ENCODE peak calls at places on chromosomes 1 and 21, in six cellular contexts. One of them, this sample, is unnamed.

GRCh38 chr1:33300673-33301072 is 20.2 kb downstream of the A3GALT2 start:
- DNase-seq in K562: no peak
- DNase-seq in Panc1: no peak
- DNase-seq in HCT116: no peak
- DNase-seq in HL-60: no peak
- DNase-seq in GM23338: no peak
- DNase-seq in this sample: no peak

GRCh38 chr1:175543447-175543846 is 199.9 kb downstream of the TNR start:
- DNase-seq in HCT116: no peak
- DNase-seq in HL-60: no peak
- DNase-seq in GM23338: no peak
- DNase-seq in K562: no peak
- DNase-seq in Panc1: no peak
- DNase-seq in this sample: no peak

GRCh38 chr1:150576794-150577556 is 2.4 kb downstream of the MCL1 start:
- DNase-seq in Panc1: no peak
- DNase-seq in GM23338: peak; percentile 5
- DNase-seq in HL-60: no peak
- DNase-seq in HCT116: no peak
- DNase-seq in K562: no peak
- DNase-seq in this sample: no peak

GRCh38 chr1:96723372-96723771 is 1.8 kb downstream of the PTBP2 start:
- DNase-seq in HCT116: no peak
- DNase-seq in Panc1: no peak
- DNase-seq in HL-60: no peak
- DNase-seq in GM23338: no peak
- DNase-seq in K562: no peak
- DNase-seq in this sample: no peak

GRCh38 chr1:33446590-33446989 is 15.7 kb upstream of the PHC2 start:
- DNase-seq in K562: no peak
- DNase-seq in HCT116: no peak
- DNase-seq in GM23338: no peak
- DNase-seq in Panc1: no peak
- DNase-seq in HL-60: no peak
- DNase-seq in this sample: no peak

GRCh38 chr1:8814870-8815269 is 2.6 kb downstream of the RERE start:
- DNase-seq in HCT116: no peak
- DNase-seq in HL-60: no peak
- DNase-seq in GM23338: peak; percentile 80
- DNase-seq in Panc1: no peak
- DNase-seq in K562: peak; percentile 63
- DNase-seq in this sample: no peak

GRCh38 chr1:151939789-151940188 is 30.5 kb upstream of the THEM4 start:
- DNase-seq in GM23338: no peak
- DNase-seq in K562: no peak
- DNase-seq in HL-60: no peak
- DNase-seq in Panc1: no peak
- DNase-seq in HCT116: no peak
- DNase-seq in this sample: no peak

GRCh38 chr1:18950415-18951026 is 6.0 kb downstream of the IFFO2 start:
- DNase-seq in HL-60: no peak
- DNase-seq in K562: no peak
- DNase-seq in Panc1: no peak
- DNase-seq in HCT116: no peak
- DNase-seq in GM23338: no peak
- DNase-seq in this sample: no peak

GRCh38 chr1:216034506-216034905 is 388.7 kb downstream of the USH2A start:
- DNase-seq in HCT116: no peak
- DNase-seq in HL-60: peak; percentile 2
- DNase-seq in K562: no peak
- DNase-seq in Panc1: no peak
- DNase-seq in GM23338: peak; percentile 79
- DNase-seq in this sample: no peak

GRCh38 chr1:23953020-23953419 is 6.6 kb upstream of the PNRC2 start:
- DNase-seq in HL-60: no peak
- DNase-seq in HCT116: no peak
- DNase-seq in Panc1: no peak
- DNase-seq in GM23338: no peak
- DNase-seq in K562: no peak
- DNase-seq in this sample: no peak

GRCh38 chr1:56967900-56968832 is 2.4 kb upstream of the C8B start:
- DNase-seq in Panc1: no peak
- DNase-seq in GM23338: peak; percentile 85
- DNase-seq in K562: peak; percentile 53
- DNase-seq in HL-60: no peak
- DNase-seq in HCT116: peak; percentile 7
- DNase-seq in this sample: peak; percentile 11

GRCh38 chr1:156794506-156795373 is 21.9 kb downstream of the SH2D2A start:
- DNase-seq in HL-60: no peak
- DNase-seq in Panc1: no peak
- DNase-seq in K562: no peak
- DNase-seq in HCT116: no peak
- DNase-seq in GM23338: no peak
- DNase-seq in this sample: no peak

GRCh38 chr1:209389258-209389657 is 194.3 kb upstream of the CAMK1G start:
- DNase-seq in K562: no peak
- DNase-seq in HL-60: no peak
- DNase-seq in GM23338: no peak
- DNase-seq in Panc1: peak; percentile 27
- DNase-seq in HCT116: peak; percentile 72
- DNase-seq in this sample: peak; percentile 50

GRCh38 chr1:22217811-22218460 is 75.0 kb upstream of the WNT4 start:
- DNase-seq in GM23338: no peak
- DNase-seq in HCT116: no peak
- DNase-seq in Panc1: no peak
- DNase-seq in HL-60: no peak
- DNase-seq in K562: no peak
- DNase-seq in this sample: no peak

GRCh38 chr1:245336149-245336983 is 181.6 kb downstream of the KIF26B start:
- DNase-seq in HL-60: no peak
- DNase-seq in HCT116: no peak
- DNase-seq in Panc1: no peak
- DNase-seq in K562: no peak
- DNase-seq in GM23338: peak; percentile 32
- DNase-seq in this sample: no peak

GRCh38 chr1:38500352-38500751 is 359.2 kb downstream of the RRAGC start:
- DNase-seq in HL-60: no peak
- DNase-seq in K562: no peak
- DNase-seq in Panc1: no peak
- DNase-seq in HCT116: no peak
- DNase-seq in GM23338: no peak
- DNase-seq in this sample: peak; percentile 11

GRCh38 chr1:40421694-40422384 is 28.4 kb upstream of the ZFP69B start:
- DNase-seq in K562: no peak
- DNase-seq in HCT116: no peak
- DNase-seq in GM23338: no peak
- DNase-seq in Panc1: no peak
- DNase-seq in HL-60: peak; percentile 60
- DNase-seq in this sample: no peak

GRCh38 chr1:188425687-188426086 is 1596.9 kb downstream of the PLA2G4A start:
- DNase-seq in HCT116: no peak
- DNase-seq in HL-60: no peak
- DNase-seq in Panc1: no peak
- DNase-seq in K562: no peak
- DNase-seq in GM23338: no peak
- DNase-seq in this sample: no peak

GRCh38 chr1:204709960-204710912 is 24.7 kb upstream of the LRRN2 start:
- DNase-seq in K562: no peak
- DNase-seq in HL-60: no peak
- DNase-seq in HCT116: no peak
- DNase-seq in GM23338: peak; percentile 90
- DNase-seq in Panc1: no peak
- DNase-seq in this sample: no peak

GRCh38 chr1:183019860-183020259 is 3.4 kb upstream of the LAMC1 start:
- DNase-seq in HCT116: no peak
- DNase-seq in GM23338: peak; percentile 69
- DNase-seq in Panc1: no peak
- DNase-seq in K562: no peak
- DNase-seq in HL-60: no peak
- DNase-seq in this sample: no peak

GRCh38 chr21:44395260-44395659 is 41.8 kb downstream of the TRPM2 start:
- DNase-seq in K562: no peak
- DNase-seq in GM23338: no peak
- DNase-seq in HL-60: no peak
- DNase-seq in HCT116: no peak
- DNase-seq in Panc1: no peak
- DNase-seq in this sample: no peak

GRCh38 chr1:156828414-156829085 is 11.9 kb upstream of the SH2D2A start:
- DNase-seq in K562: no peak
- DNase-seq in HCT116: no peak
- DNase-seq in Panc1: no peak
- DNase-seq in HL-60: no peak
- DNase-seq in GM23338: no peak
- DNase-seq in this sample: no peak

GRCh38 chr1:79694241-79694640 is 687.7 kb upstream of the ADGRL4 start:
- DNase-seq in Panc1: no peak
- DNase-seq in HCT116: no peak
- DNase-seq in HL-60: no peak
- DNase-seq in GM23338: no peak
- DNase-seq in K562: no peak
- DNase-seq in this sample: no peak

GRCh38 chr21:35149698-35150097 is 100.6 kb upstream of the RUNX1 start:
- DNase-seq in HL-60: no peak
- DNase-seq in Panc1: no peak
- DNase-seq in GM23338: no peak
- DNase-seq in HCT116: no peak
- DNase-seq in K562: no peak
- DNase-seq in this sample: no peak

GRCh38 chr21:35147439-35147838 is 98.3 kb upstream of the RUNX1 start:
- DNase-seq in HCT116: no peak
- DNase-seq in Panc1: no peak
- DNase-seq in K562: no peak
- DNase-seq in HL-60: no peak
- DNase-seq in GM23338: no peak
- DNase-seq in this sample: no peak

GRCh38 chr21:35142036-35142825 is 93.1 kb upstream of the RUNX1 start:
- DNase-seq in Panc1: no peak
- DNase-seq in GM23338: no peak
- DNase-seq in HCT116: no peak
- DNase-seq in HL-60: no peak
- DNase-seq in K562: no peak
- DNase-seq in this sample: no peak

GRCh38 chr21:35144978-35145377 is 95.9 kb upstream of the RUNX1 start:
- DNase-seq in GM23338: no peak
- DNase-seq in HCT116: no peak
- DNase-seq in HL-60: no peak
- DNase-seq in Panc1: no peak
- DNase-seq in K562: no peak
- DNase-seq in this sample: no peak

DNA sequence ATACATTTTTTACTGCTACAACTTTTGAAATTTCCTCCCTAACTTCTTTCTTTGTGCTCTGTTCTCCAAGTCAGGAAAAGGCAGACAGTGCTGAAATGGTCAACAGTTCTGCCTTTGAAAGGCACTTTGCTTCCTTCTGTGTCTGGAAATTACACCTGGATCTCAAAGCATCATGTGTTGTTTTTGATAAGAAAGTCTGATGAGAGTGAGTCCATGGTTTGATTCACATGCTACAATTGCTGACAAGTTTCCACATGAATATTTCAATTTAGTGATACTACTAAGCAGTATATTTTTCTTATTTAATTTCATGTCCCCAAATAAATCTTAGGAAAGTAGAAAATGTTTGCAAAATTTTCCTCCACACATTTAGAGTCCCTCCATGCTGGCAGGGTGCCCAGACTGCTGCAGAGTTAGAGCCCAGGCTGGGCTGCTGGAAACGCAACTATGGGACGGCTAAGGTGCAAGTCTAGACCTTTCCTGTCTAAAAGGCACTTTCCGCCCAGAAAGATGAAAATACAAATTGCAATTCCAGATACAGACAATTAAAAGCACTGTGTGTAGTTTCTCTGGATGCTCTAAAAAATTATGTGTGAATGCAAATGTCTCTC is 96.6 kb upstream of the RUNX1 start:
- DNase-seq in GM23338: no peak
- DNase-seq in K562: no peak
- DNase-seq in HL-60: no peak
- DNase-seq in Panc1: no peak
- DNase-seq in HCT116: no peak
- DNase-seq in this sample: no peak
- TF ChIP-seq REST in GM23338: no peak
- TF ChIP-seq REST in K562: no peak
- TF ChIP-seq REST in HL-60: no peak
- TF ChIP-seq REST in Panc1: no peak
- TF ChIP-seq REST in HCT116: no peak
- TF ChIP-seq REST in this sample: no peak

GRCh38 chr1:192809286-192810252 is 730 bp downstream of the RGS2 start:
- DNase-seq in GM23338: peak; percentile 60
- DNase-seq in HL-60: peak; percentile 44
- DNase-seq in Panc1: no peak
- DNase-seq in K562: peak; percentile 64
- DNase-seq in HCT116: no peak
- DNase-seq in this sample: peak; percentile 23
- TF ChIP-seq REST in GM23338: no peak
- TF ChIP-seq REST in HL-60: peak; percentile 18
- TF ChIP-seq REST in Panc1: no peak
- TF ChIP-seq REST in K562: no peak
- TF ChIP-seq REST in HCT116: no peak
- TF ChIP-seq REST in this sample: peak; percentile 4

GRCh38 chr1:200737647-200738296 is 921 bp upstream of the CAMSAP2 start:
- DNase-seq in K562: no peak
- DNase-seq in GM23338: peak; percentile 8
- DNase-seq in HL-60: no peak
- DNase-seq in HCT116: no peak
- DNase-seq in Panc1: no peak
- DNase-seq in this sample: no peak
- TF ChIP-seq REST in K562: no peak
- TF ChIP-seq REST in GM23338: no peak
- TF ChIP-seq REST in HL-60: no peak
- TF ChIP-seq REST in HCT116: no peak
- TF ChIP-seq REST in Panc1: no peak
- TF ChIP-seq REST in this sample: no peak

DNA sequence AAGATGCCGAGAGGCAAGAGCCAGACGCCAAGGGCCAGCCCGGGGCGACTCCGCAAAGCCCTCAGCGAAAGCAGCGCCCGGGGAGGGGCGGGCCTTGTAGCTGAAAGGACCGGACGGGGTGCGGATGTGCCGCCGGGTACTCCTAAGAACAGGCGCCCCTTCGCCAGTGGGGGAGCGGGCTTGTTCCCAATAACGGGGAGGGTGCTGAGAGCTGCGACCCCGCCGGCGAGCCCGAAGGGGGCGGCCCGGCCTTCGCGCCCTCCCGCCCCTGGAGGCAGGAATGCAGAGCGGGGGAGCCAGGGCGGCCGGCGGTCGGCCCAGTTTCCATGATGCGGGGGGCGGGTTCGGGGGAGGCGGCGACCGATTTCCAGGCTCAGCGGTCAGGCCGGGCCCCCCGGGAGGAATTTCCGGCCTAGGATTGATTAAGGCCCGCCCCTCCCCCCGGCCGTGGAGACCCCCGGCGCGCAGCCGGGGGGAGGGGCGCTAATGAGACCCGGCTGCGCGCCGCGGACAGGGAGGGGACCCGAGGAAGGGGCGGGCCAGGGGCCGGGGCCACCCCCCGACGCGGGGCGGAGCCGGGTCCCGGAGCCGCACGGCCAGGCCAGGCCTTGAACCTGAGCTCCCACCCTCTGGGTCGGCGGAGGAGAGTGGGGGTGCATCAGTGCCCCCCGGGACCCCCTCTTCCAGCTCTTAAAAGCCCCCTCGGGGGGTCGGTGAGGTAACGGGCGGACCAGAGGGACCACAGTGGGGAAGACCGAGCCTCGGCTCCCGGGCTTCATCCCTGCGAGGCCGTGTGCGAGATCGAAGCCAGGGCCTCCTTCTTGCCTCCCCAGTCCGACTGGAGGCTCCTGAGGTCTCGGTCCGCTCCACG is 898 bp upstream of the TMEM200B start:
- DNase-seq in GM23338: peak; percentile 92
- DNase-seq in HL-60: peak; percentile 30
- DNase-seq in K562: peak; percentile 80
- DNase-seq in HCT116: peak; percentile 46
- DNase-seq in Panc1: no peak
- DNase-seq in this sample: peak; percentile 56
- TF ChIP-seq REST in GM23338: no peak
- TF ChIP-seq REST in HL-60: no peak
- TF ChIP-seq REST in K562: no peak
- TF ChIP-seq REST in HCT116: no peak
- TF ChIP-seq REST in Panc1: no peak
- TF ChIP-seq REST in this sample: no peak